ENCODE peak calls at places on chromosomes 5 and 9, in five cellular contexts. One of them, this sample, is unnamed.

GRCh38 chr5:31232273-31232888 is 38.9 kb downstream of the CDH6 start:
- DNase-seq in COLO829: peak; percentile 36
- DNase-seq in HEK293T: peak; percentile 60
- DNase-seq in NCI-H446: peak; percentile 53
- DNase-seq in activated naive CD4-positive, alpha-beta T cell: no peak
- DNase-seq in this sample: peak; percentile 86

GRCh38 chr9:128027705-128028104 is 39.4 kb downstream of the NAIF1 start:
- DNase-seq in activated naive CD4-positive, alpha-beta T cell: no peak
- DNase-seq in NCI-H446: no peak
- DNase-seq in COLO829: no peak
- DNase-seq in HEK293T: no peak
- DNase-seq in this sample: no peak

GRCh38 chr5:132772291-132773070 is 4.6 kb downstream of the SEPTIN8 start:
- DNase-seq in activated naive CD4-positive, alpha-beta T cell: no peak
- DNase-seq in COLO829: no peak
- DNase-seq in NCI-H446: no peak
- DNase-seq in HEK293T: no peak
- DNase-seq in this sample: no peak

GRCh38 chr9:134631881-134632280 is 9.7 kb upstream of the COL5A1 start:
- DNase-seq in activated naive CD4-positive, alpha-beta T cell: no peak
- DNase-seq in NCI-H446: no peak
- DNase-seq in HEK293T: no peak
- DNase-seq in COLO829: no peak
- DNase-seq in this sample: no peak

GRCh38 chr5:130963798-130964197 is 201.3 kb downstream of the HINT1 start:
- DNase-seq in activated naive CD4-positive, alpha-beta T cell: no peak
- DNase-seq in HEK293T: no peak
- DNase-seq in NCI-H446: no peak
- DNase-seq in COLO829: no peak
- DNase-seq in this sample: no peak

GRCh38 chr9:98191615-98192502 is 578 bp downstream of the CORO2A start:
- DNase-seq in HEK293T: peak; percentile 39
- DNase-seq in COLO829: no peak
- DNase-seq in activated naive CD4-positive, alpha-beta T cell: no peak
- DNase-seq in NCI-H446: no peak
- DNase-seq in this sample: no peak

GRCh38 chr9:13443380-13444271 is 164.1 kb upstream of the MPDZ start:
- DNase-seq in activated naive CD4-positive, alpha-beta T cell: no peak
- DNase-seq in NCI-H446: peak; percentile 100
- DNase-seq in COLO829: no peak
- DNase-seq in HEK293T: no peak
- DNase-seq in this sample: no peak

GRCh38 chr5:178542455-178542854 is 47.7 kb downstream of the COL23A1 start:
- DNase-seq in HEK293T: no peak
- DNase-seq in COLO829: no peak
- DNase-seq in activated naive CD4-positive, alpha-beta T cell: no peak
- DNase-seq in NCI-H446: no peak
- DNase-seq in this sample: no peak

GRCh38 chr5:159262859-159263568 is at the start of gene UBLCP1:
- DNase-seq in NCI-H446: peak; percentile 50
- DNase-seq in HEK293T: peak; percentile 87
- DNase-seq in COLO829: peak; percentile 58
- DNase-seq in activated naive CD4-positive, alpha-beta T cell: peak; percentile 54
- DNase-seq in this sample: peak; percentile 80

GRCh38 chr9:114312513-114312875 is 10.4 kb upstream of the ORM1 start:
- DNase-seq in activated naive CD4-positive, alpha-beta T cell: no peak
- DNase-seq in COLO829: no peak
- DNase-seq in HEK293T: peak; percentile 1
- DNase-seq in NCI-H446: no peak
- DNase-seq in this sample: no peak

GRCh38 chr5:132046915-132047314 is 13.5 kb upstream of the IL3 start:
- DNase-seq in COLO829: no peak
- DNase-seq in NCI-H446: no peak
- DNase-seq in activated naive CD4-positive, alpha-beta T cell: no peak
- DNase-seq in HEK293T: no peak
- DNase-seq in this sample: no peak

GRCh38 chr9:75985515-75985914 is 95.0 kb downstream of the PCSK5 start:
- DNase-seq in activated naive CD4-positive, alpha-beta T cell: no peak
- DNase-seq in NCI-H446: no peak
- DNase-seq in COLO829: no peak
- DNase-seq in HEK293T: no peak
- DNase-seq in this sample: no peak

GRCh38 chr5:173778784-173779304 is 109.3 kb upstream of the CPEB4 start:
- DNase-seq in activated naive CD4-positive, alpha-beta T cell: no peak
- DNase-seq in NCI-H446: no peak
- DNase-seq in HEK293T: no peak
- DNase-seq in COLO829: no peak
- DNase-seq in this sample: no peak

GRCh38 chr5:172834570-172835245 is 657 bp downstream of the ERGIC1 start:
- DNase-seq in COLO829: peak; percentile 18
- DNase-seq in HEK293T: peak; percentile 39
- DNase-seq in activated naive CD4-positive, alpha-beta T cell: no peak
- DNase-seq in NCI-H446: no peak
- DNase-seq in this sample: peak; percentile 44

GRCh38 chr5:149271717-149272558 is at the start of gene AFAP1L1:
- DNase-seq in HEK293T: peak; percentile 58
- DNase-seq in activated naive CD4-positive, alpha-beta T cell: no peak
- DNase-seq in NCI-H446: no peak
- DNase-seq in COLO829: peak; percentile 25
- DNase-seq in this sample: peak; percentile 53

GRCh38 chr5:41270423-41271251 is 57.3 kb upstream of the C6 start:
- DNase-seq in HEK293T: peak; percentile 25
- DNase-seq in COLO829: peak; percentile 6
- DNase-seq in activated naive CD4-positive, alpha-beta T cell: no peak
- DNase-seq in NCI-H446: peak; percentile 66
- DNase-seq in this sample: peak; percentile 94

GRCh38 chr5:64746446-64746845 is 22.0 kb downstream of the SREK1IP1 start:
- DNase-seq in HEK293T: no peak
- DNase-seq in NCI-H446: no peak
- DNase-seq in COLO829: no peak
- DNase-seq in activated naive CD4-positive, alpha-beta T cell: no peak
- DNase-seq in this sample: no peak

GRCh38 chr9:131233989-131234388 is 42.3 kb downstream of the FAM78A start:
- DNase-seq in NCI-H446: no peak
- DNase-seq in HEK293T: no peak
- DNase-seq in activated naive CD4-positive, alpha-beta T cell: no peak
- DNase-seq in COLO829: no peak
- DNase-seq in this sample: no peak

GRCh38 chr5:82319977-82320376 is 41.8 kb upstream of the RPS23 start:
- DNase-seq in NCI-H446: no peak
- DNase-seq in HEK293T: no peak
- DNase-seq in activated naive CD4-positive, alpha-beta T cell: no peak
- DNase-seq in COLO829: no peak
- DNase-seq in this sample: no peak